ENCODE peak calls at places on chromosome 11, in nine cellular contexts. One of them, this sample, is unnamed.

GRCh38 chr11:106222626-106223025 is 145.2 kb downstream of the AASDHPPT start:
- DNase-seq in AG04449: no peak
- DNase-seq in colonic mucosa: no peak
- DNase-seq in lung: no peak
- DNase-seq in fibroblast of pulmonary artery: no peak
- DNase-seq in PC-9: no peak
- DNase-seq in ovary: no peak
- DNase-seq in dorsolateral prefrontal cortex: no peak
- DNase-seq in fibroblast of villous mesenchyme: no peak
- DNase-seq in this sample: no peak

GRCh38 chr11:92149996-92150395 is 74.6 kb upstream of the FAT3 start:
- DNase-seq in AG04449: no peak
- DNase-seq in colonic mucosa: no peak
- DNase-seq in lung: no peak
- DNase-seq in fibroblast of pulmonary artery: no peak
- DNase-seq in PC-9: no peak
- DNase-seq in ovary: no peak
- DNase-seq in dorsolateral prefrontal cortex: no peak
- DNase-seq in fibroblast of villous mesenchyme: no peak
- DNase-seq in this sample: no peak

GRCh38 chr11:13962562-13963168 is at the start of gene SPON1:
- DNase-seq in AG04449: no peak
- DNase-seq in colonic mucosa: peak; percentile 65
- DNase-seq in lung: peak; percentile 34
- DNase-seq in fibroblast of pulmonary artery: peak; percentile 15
- DNase-seq in PC-9: no peak
- DNase-seq in ovary: peak; percentile 75
- DNase-seq in dorsolateral prefrontal cortex: peak; percentile 51
- DNase-seq in fibroblast of villous mesenchyme: peak; percentile 22
- DNase-seq in this sample: no peak

GRCh38 chr11:58845342-58845741 is 838 bp upstream of the GLYATL2 start:
- DNase-seq in AG04449: no peak
- DNase-seq in colonic mucosa: no peak
- DNase-seq in lung: no peak
- DNase-seq in fibroblast of pulmonary artery: no peak
- DNase-seq in PC-9: no peak
- DNase-seq in ovary: no peak
- DNase-seq in dorsolateral prefrontal cortex: no peak
- DNase-seq in fibroblast of villous mesenchyme: no peak
- DNase-seq in this sample: no peak

GRCh38 chr11:125214466-125215204 is 50.1 kb downstream of the PKNOX2 start:
- DNase-seq in AG04449: no peak
- DNase-seq in colonic mucosa: no peak
- DNase-seq in lung: no peak
- DNase-seq in fibroblast of pulmonary artery: peak; percentile 65
- DNase-seq in PC-9: no peak
- DNase-seq in ovary: peak; percentile 79
- DNase-seq in dorsolateral prefrontal cortex: no peak
- DNase-seq in fibroblast of villous mesenchyme: peak; percentile 21
- DNase-seq in this sample: no peak

GRCh38 chr11:21727102-21727501 is 465.8 kb upstream of the ANO5 start:
- DNase-seq in AG04449: no peak
- DNase-seq in colonic mucosa: no peak
- DNase-seq in lung: no peak
- DNase-seq in fibroblast of pulmonary artery: no peak
- DNase-seq in PC-9: no peak
- DNase-seq in ovary: no peak
- DNase-seq in dorsolateral prefrontal cortex: no peak
- DNase-seq in fibroblast of villous mesenchyme: no peak
- DNase-seq in this sample: no peak

GRCh38 chr11:8810331-8811301 is 100.4 kb upstream of the AKIP1 start:
- DNase-seq in AG04449: no peak
- DNase-seq in colonic mucosa: peak; percentile 85
- DNase-seq in lung: peak; percentile 74
- DNase-seq in fibroblast of pulmonary artery: peak; percentile 74
- DNase-seq in PC-9: no peak
- DNase-seq in ovary: peak; percentile 92
- DNase-seq in dorsolateral prefrontal cortex: peak; percentile 87
- DNase-seq in fibroblast of villous mesenchyme: peak; percentile 80
- DNase-seq in this sample: no peak

GRCh38 chr11:2142762-2143202 is 3.6 kb upstream of the IGF2 start:
- DNase-seq in AG04449: no peak
- DNase-seq in colonic mucosa: no peak
- DNase-seq in lung: no peak
- DNase-seq in fibroblast of pulmonary artery: peak; percentile 50
- DNase-seq in PC-9: no peak
- DNase-seq in ovary: no peak
- DNase-seq in dorsolateral prefrontal cortex: no peak
- DNase-seq in fibroblast of villous mesenchyme: peak; percentile 32
- DNase-seq in this sample: no peak

GRCh38 chr11:120482149-120482548 is 29.4 kb upstream of the GRIK4 start:
- DNase-seq in AG04449: no peak
- DNase-seq in colonic mucosa: no peak
- DNase-seq in lung: no peak
- DNase-seq in fibroblast of pulmonary artery: peak; percentile 8
- DNase-seq in PC-9: no peak
- DNase-seq in ovary: no peak
- DNase-seq in dorsolateral prefrontal cortex: no peak
- DNase-seq in fibroblast of villous mesenchyme: peak; percentile 22
- DNase-seq in this sample: no peak

GRCh38 chr11:78860720-78861422 is 286.2 kb upstream of the NARS2 start:
- DNase-seq in AG04449: no peak
- DNase-seq in colonic mucosa: no peak
- DNase-seq in lung: no peak
- DNase-seq in fibroblast of pulmonary artery: peak; percentile 54
- DNase-seq in PC-9: no peak
- DNase-seq in ovary: no peak
- DNase-seq in dorsolateral prefrontal cortex: no peak
- DNase-seq in fibroblast of villous mesenchyme: peak; percentile 28
- DNase-seq in this sample: no peak

GRCh38 chr11:5476184-5476819 is 12.2 kb upstream of the OR52D1 start:
- DNase-seq in AG04449: peak; percentile 10
- DNase-seq in colonic mucosa: peak; percentile 34
- DNase-seq in lung: no peak
- DNase-seq in fibroblast of pulmonary artery: peak; percentile 71
- DNase-seq in PC-9: peak; percentile 4
- DNase-seq in ovary: no peak
- DNase-seq in dorsolateral prefrontal cortex: no peak
- DNase-seq in fibroblast of villous mesenchyme: peak; percentile 59
- DNase-seq in this sample: peak; percentile 9

GRCh38 chr11:43986327-43986726 is 43.9 kb downstream of the C11orf96 start:
- DNase-seq in AG04449: no peak
- DNase-seq in colonic mucosa: no peak
- DNase-seq in lung: no peak
- DNase-seq in fibroblast of pulmonary artery: no peak
- DNase-seq in PC-9: no peak
- DNase-seq in ovary: no peak
- DNase-seq in dorsolateral prefrontal cortex: no peak
- DNase-seq in fibroblast of villous mesenchyme: no peak
- DNase-seq in this sample: no peak

GRCh38 chr11:43987384-43988039 is 45.1 kb downstream of the C11orf96 start:
- DNase-seq in AG04449: peak; percentile 26
- DNase-seq in colonic mucosa: peak; percentile 68
- DNase-seq in lung: peak; percentile 77
- DNase-seq in fibroblast of pulmonary artery: peak; percentile 97
- DNase-seq in PC-9: peak; percentile 8
- DNase-seq in ovary: peak; percentile 99
- DNase-seq in dorsolateral prefrontal cortex: no peak
- DNase-seq in fibroblast of villous mesenchyme: peak; percentile 73
- DNase-seq in this sample: peak; percentile 13

GRCh38 chr11:43989162-43989961 is 46.9 kb downstream of the C11orf96 start:
- DNase-seq in AG04449: no peak
- DNase-seq in colonic mucosa: no peak
- DNase-seq in lung: no peak
- DNase-seq in fibroblast of pulmonary artery: peak; percentile 34
- DNase-seq in PC-9: no peak
- DNase-seq in ovary: peak; percentile 77
- DNase-seq in dorsolateral prefrontal cortex: no peak
- DNase-seq in fibroblast of villous mesenchyme: peak; percentile 48
- DNase-seq in this sample: no peak

GRCh38 chr11:43986881-43987280 is 44.4 kb downstream of the C11orf96 start:
- DNase-seq in AG04449: no peak
- DNase-seq in colonic mucosa: no peak
- DNase-seq in lung: no peak
- DNase-seq in fibroblast of pulmonary artery: no peak
- DNase-seq in PC-9: no peak
- DNase-seq in ovary: no peak
- DNase-seq in dorsolateral prefrontal cortex: no peak
- DNase-seq in fibroblast of villous mesenchyme: no peak
- DNase-seq in this sample: no peak

DNA sequence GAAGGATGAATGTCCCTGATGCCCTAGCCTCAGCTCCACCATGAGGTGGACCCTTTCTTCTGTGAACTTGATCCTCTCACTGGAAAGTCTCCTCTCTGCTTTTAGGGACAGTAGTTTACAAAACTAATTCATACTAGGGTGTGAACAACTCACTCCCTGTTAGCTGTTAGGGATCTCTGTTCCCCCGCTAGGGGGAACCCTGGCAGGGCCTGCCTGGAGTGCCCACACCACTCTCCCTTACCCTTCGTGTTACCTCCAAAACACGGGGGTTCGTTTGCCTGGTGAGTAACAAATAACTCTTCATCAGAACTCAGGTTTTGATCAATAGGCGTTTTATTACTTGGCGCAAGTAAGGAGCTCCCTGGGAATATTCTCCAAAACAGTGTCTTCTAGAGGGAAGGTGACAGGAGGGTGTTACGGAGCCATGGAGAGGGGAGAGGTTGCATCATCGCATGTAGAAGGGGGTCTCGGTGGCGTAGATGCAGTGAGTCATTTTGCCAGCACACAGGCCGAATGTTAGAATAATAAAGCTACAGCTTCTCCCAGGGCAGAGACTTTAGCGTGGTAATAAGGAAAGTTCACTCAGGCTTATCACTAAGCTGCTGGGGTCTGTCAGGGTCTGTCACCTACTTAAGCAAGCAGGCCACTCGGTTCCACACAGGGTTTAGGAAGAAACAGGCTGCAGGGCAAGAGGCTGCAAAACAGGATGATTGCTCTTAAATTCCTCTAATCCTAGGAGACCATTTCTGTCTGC is 45.8 kb downstream of the C11orf96 start:
- DNase-seq in AG04449: no peak
- DNase-seq in colonic mucosa: no peak
- DNase-seq in lung: no peak
- DNase-seq in fibroblast of pulmonary artery: peak; percentile 60
- DNase-seq in PC-9: no peak
- DNase-seq in ovary: no peak
- DNase-seq in dorsolateral prefrontal cortex: no peak
- DNase-seq in fibroblast of villous mesenchyme: peak; percentile 21
- DNase-seq in this sample: no peak
- TF ChIP-seq CTCF in AG04449: no peak
- TF ChIP-seq CTCF in colonic mucosa: no peak
- TF ChIP-seq CTCF in lung: no peak
- TF ChIP-seq CTCF in fibroblast of pulmonary artery: peak; percentile 57
- TF ChIP-seq CTCF in PC-9: peak; percentile 37
- TF ChIP-seq CTCF in ovary: no peak
- TF ChIP-seq CTCF in dorsolateral prefrontal cortex: no peak
- TF ChIP-seq CTCF in fibroblast of villous mesenchyme: peak; percentile 42
- TF ChIP-seq CTCF in this sample: no peak

DNA sequence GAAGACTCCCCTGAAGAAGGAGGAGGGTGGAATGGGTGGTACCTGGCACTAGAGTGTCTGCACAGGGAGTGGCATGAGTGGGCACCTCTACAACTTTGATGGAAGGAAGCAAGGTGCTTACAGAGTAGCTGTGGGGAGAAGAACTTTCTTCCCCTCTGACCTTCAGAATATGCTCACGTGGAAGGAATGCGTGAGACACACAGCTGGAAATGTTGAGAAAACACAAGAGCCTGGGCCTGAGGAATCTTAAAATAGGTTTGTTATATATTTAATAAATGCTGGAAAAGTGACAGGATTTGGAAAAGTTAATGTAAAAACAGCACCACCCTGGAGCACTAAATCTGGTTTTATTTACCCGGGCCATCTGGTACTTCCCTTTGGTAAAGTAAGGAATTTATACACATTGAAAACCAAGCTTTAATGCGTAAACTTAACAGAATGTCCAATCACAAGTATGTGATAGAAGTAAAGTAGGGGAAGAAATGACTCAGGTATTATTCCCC is 14.0 kb upstream of the AMPD3 start:
- DNase-seq in AG04449: no peak
- DNase-seq in colonic mucosa: no peak
- DNase-seq in lung: no peak
- DNase-seq in fibroblast of pulmonary artery: no peak
- DNase-seq in PC-9: no peak
- DNase-seq in ovary: no peak
- DNase-seq in dorsolateral prefrontal cortex: no peak
- DNase-seq in fibroblast of villous mesenchyme: no peak
- DNase-seq in this sample: no peak
- H3K4me3 ChIP-seq in AG04449: no peak overlapping the region
- H3K4me3 ChIP-seq in colonic mucosa: no peak overlapping the region
- H3K4me3 ChIP-seq in lung: no peak overlapping the region
- H3K4me3 ChIP-seq in fibroblast of pulmonary artery: no peak overlapping the region
- H3K4me3 ChIP-seq in PC-9: no peak overlapping the region
- H3K4me3 ChIP-seq in ovary: no peak overlapping the region
- H3K4me3 ChIP-seq in dorsolateral prefrontal cortex: no peak overlapping the region
- H3K4me3 ChIP-seq in fibroblast of villous mesenchyme: no peak overlapping the region
- H3K4me3 ChIP-seq in this sample: no peak overlapping the region

GRCh38 chr11:17786824-17787525 is 52.4 kb downstream of the KCNC1 start:
- DNase-seq in AG04449: no peak
- DNase-seq in colonic mucosa: no peak
- DNase-seq in lung: no peak
- DNase-seq in fibroblast of pulmonary artery: peak; percentile 47
- DNase-seq in PC-9: peak; percentile 47
- DNase-seq in ovary: peak; percentile 10
- DNase-seq in dorsolateral prefrontal cortex: no peak
- DNase-seq in fibroblast of villous mesenchyme: peak; percentile 71
- DNase-seq in this sample: no peak
- TF ChIP-seq CTCF in AG04449: no peak
- TF ChIP-seq CTCF in colonic mucosa: no peak
- TF ChIP-seq CTCF in lung: no peak
- TF ChIP-seq CTCF in fibroblast of pulmonary artery: no peak
- TF ChIP-seq CTCF in PC-9: no peak
- TF ChIP-seq CTCF in ovary: no peak
- TF ChIP-seq CTCF in dorsolateral prefrontal cortex: no peak
- TF ChIP-seq CTCF in fibroblast of villous mesenchyme: no peak
- TF ChIP-seq CTCF in this sample: no peak

DNA sequence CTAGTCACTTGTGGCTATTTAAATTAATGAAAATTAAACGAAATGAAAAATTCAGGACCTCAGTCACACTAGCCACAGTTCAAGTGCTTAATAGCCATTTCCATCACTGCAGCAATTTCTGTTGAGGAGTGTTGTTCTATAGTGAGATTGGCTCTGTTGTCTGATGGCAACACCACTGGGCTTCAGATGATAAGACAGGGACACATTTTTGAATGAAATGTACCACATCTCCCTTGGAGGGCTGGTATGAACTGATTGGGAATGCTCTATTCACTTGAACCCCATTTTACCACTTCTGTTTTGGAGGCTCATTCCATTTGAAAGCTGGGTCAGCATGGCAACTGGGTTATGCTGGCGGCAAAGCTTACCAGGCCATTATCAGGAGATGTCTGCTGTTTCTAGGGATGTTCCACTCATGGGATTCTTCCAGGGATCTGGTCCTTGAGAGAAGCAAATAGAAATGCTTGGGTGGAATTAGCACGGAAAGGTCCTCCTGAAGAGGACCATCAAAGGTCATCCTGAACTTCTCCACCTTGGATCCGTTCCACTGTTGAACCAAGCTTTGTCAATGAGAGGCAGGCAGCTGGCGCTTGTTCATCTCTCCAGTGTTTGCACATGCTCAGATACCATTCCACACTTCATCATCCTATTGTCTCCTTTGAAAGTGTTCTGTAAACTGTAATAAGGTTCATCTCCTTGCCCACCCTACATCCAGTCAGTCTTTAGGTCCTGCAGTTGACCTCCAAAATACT is 7.6 kb downstream of the AMOTL1 start:
- DNase-seq in AG04449: no peak
- DNase-seq in colonic mucosa: no peak
- DNase-seq in lung: no peak
- DNase-seq in fibroblast of pulmonary artery: no peak
- DNase-seq in PC-9: no peak
- DNase-seq in ovary: no peak
- DNase-seq in dorsolateral prefrontal cortex: no peak
- DNase-seq in fibroblast of villous mesenchyme: no peak
- DNase-seq in this sample: no peak
- H3K4me3 ChIP-seq in AG04449: no peak overlapping the region
- H3K4me3 ChIP-seq in colonic mucosa: no peak overlapping the region
- H3K4me3 ChIP-seq in lung: no peak overlapping the region
- H3K4me3 ChIP-seq in fibroblast of pulmonary artery: no peak overlapping the region
- H3K4me3 ChIP-seq in PC-9: no peak overlapping the region
- H3K4me3 ChIP-seq in ovary: no peak overlapping the region
- H3K4me3 ChIP-seq in dorsolateral prefrontal cortex: no peak overlapping the region
- H3K4me3 ChIP-seq in fibroblast of villous mesenchyme: no peak overlapping the region
- H3K4me3 ChIP-seq in this sample: no peak overlapping the region